ENCODE peak calls at places on chromosomes 7 and 10, in five cellular contexts. D, M, T, W and N are unnamed samples.

GRCh38 chr7:19107392-19108147 is 9.9 kb downstream of the TWIST1 start:
- DNase-seq in D (peak), M (peak), T (peak), W (no peak), N (no peak)

GRCh38 chr7:134798155-134798554 is 18.7 kb downstream of the CALD1 start:
- DNase-seq in D (no peak), M (peak), T (no peak), W (no peak), N (no peak)

GRCh38 chr7:144404911-144405310 is 1.4 kb upstream of the NOBOX start:
- DNase-seq in D (no peak), M (no peak), T (no peak), W (no peak), N (no peak)

GRCh38 chr10:44922021-44922420 is 10.9 kb downstream of the TMEM72 start:
- DNase-seq in D (no peak), M (no peak), T (no peak), W (no peak), N (no peak)

GRCh38 chr10:50536617-50537252 is 87.0 kb downstream of the SGMS1 start:
- DNase-seq in D (no peak), M (peak), T (peak), W (no peak), N (no peak)

GRCh38 chr7:40918701-40919271 is 784.0 kb downstream of the SUGCT start:
- DNase-seq in D (peak), M (peak), T (peak), W (no peak), N (no peak)

GRCh38 chr10:132714096-132714721 is 71.7 kb downstream of the NKX6-2 start:
- DNase-seq in D (no peak), M (no peak), T (no peak), W (no peak), N (no peak)

GRCh38 chr10:60968504-60968903 is 24.5 kb upstream of the RHOBTB1 start:
- DNase-seq in D (no peak), M (no peak), T (no peak), W (no peak), N (no peak)

GRCh38 chr7:53602817-53603418 is 567.5 kb downstream of the POM121L12 start:
- DNase-seq in D (peak), M (no peak), T (no peak), W (no peak), N (no peak)

GRCh38 chr10:87930929-87931835 is 67.8 kb downstream of the PTEN start:
- DNase-seq in D (no peak), M (no peak), T (no peak), W (no peak), N (peak)

GRCh38 chr10:11437391-11438241 is 173.8 kb downstream of the USP6NL start:
- DNase-seq in D (no peak), M (no peak), T (no peak), W (no peak), N (no peak)

GRCh38 chr7:25877802-25878789 is 273.9 kb upstream of the NFE2L3 start:
- DNase-seq in D (no peak), M (no peak), T (no peak), W (no peak), N (no peak)

GRCh38 chr7:145293793-145294153 is 457.9 kb upstream of the TPK1 start:
- DNase-seq in D (no peak), M (no peak), T (no peak), W (no peak), N (no peak)

GRCh38 chr10:79383974-79384606 is 36.8 kb downstream of the PPIF start:
- DNase-seq in D (no peak), M (no peak), T (no peak), W (no peak), N (no peak)

GRCh38 chr7:17498230-17498629 is 199.8 kb downstream of the AHR start:
- DNase-seq in D (no peak), M (no peak), T (no peak), W (no peak), N (no peak)

GRCh38 chr10:114437456-114438292 is 33.4 kb upstream of the AFAP1L2 start:
- DNase-seq in D (peak), M (no peak), T (peak), W (no peak), N (peak)
- TF ChIP-seq CTCF in D (peak), M (peak), T (peak), W (no peak), N (peak)

DNA sequence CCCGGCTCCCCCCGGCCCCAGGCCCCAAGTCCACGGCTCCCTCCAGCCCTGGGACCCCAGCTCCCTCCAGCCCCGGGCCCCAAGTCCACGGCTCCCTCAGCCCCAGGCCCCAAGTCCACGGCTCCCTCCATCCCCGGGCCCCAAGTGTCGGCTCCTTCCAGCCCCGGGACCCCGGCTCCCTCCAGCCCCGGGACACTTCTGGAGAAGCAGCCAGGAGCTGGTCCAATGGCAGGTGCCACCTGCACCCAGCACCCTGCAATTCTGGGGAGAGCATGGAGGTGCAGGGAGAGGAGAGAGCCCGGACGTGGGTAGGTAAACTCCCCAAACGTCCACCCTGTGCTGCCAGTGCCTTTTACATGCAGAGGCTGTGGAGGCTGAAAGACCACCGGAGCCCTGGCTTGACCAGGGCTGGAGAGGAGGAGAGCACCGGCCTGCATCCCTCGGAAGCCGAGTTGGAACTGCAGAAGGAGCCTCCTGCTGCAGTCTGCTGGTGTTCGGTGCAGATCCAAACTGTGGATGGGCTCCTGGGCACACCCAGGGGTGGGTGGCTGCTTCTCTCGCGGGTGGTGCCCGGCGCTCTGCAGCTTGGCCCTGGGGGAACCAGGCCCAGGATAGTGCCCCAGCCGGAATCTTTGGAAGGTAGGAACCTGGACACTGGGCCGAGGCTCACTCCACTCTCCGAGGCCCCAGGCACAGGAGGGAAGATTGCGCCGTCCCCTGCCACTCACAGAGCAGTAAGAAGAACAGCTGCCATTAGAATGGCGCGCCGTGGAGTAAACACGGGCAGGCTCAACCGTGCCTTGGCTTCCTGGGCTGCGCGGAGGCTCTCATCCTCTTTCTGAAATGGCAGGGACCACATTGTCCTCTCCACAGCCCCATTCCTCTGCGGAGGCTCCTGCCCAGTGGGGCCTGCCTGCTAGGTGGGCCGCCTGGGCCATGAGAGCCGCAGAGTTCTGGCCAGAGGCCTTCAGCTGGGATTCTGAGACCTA is 14.7 kb downstream of the SHH start:
- DNase-seq in D (no peak), M (no peak), T (no peak), W (no peak), N (no peak)
- TF ChIP-seq CTCF in D (peak), M (no peak), T (no peak), W (no peak), N (no peak)

GRCh38 chr7:1377111-1377909 is 82.0 kb downstream of the MICALL2 start:
- DNase-seq in D (no peak), M (no peak), T (no peak), W (no peak), N (no peak)
- TF ChIP-seq CTCF in D (no peak), M (no peak), T (no peak), W (no peak), N (no peak)

GRCh38 chr7:79175390-79175789 is 278.1 kb downstream of the MAGI2 start:
- DNase-seq in D (no peak), M (no peak), T (no peak), W (no peak), N (no peak)

GRCh38 chr7:79180533-79180932 is 272.9 kb downstream of the MAGI2 start:
- DNase-seq in D (no peak), M (no peak), T (no peak), W (no peak), N (no peak)

GRCh38 chr7:79182283-79182682 is 271.2 kb downstream of the MAGI2 start:
- DNase-seq in D (no peak), M (peak), T (peak), W (no peak), N (no peak)

GRCh38 chr7:79176859-79177477 is 276.5 kb downstream of the MAGI2 start:
- DNase-seq in D (peak), M (peak), T (peak), W (no peak), N (no peak)
- TF ChIP-seq CTCF in D (peak), M (peak), T (peak), W (no peak), N (peak)

GRCh38 chr10:71319800-71320392 is 837 bp downstream of the SLC29A3 start:
- DNase-seq in D (no peak), M (no peak), T (no peak), W (no peak), N (no peak)
- TF ChIP-seq CTCF in D (peak), M (no peak), T (no peak), W (no peak), N (no peak)

GRCh38 chr7:35721288-35721687 is 26.4 kb upstream of the HERPUD2 start:
- DNase-seq in D (no peak), M (no peak), T (no peak), W (no peak), N (no peak)
- TF ChIP-seq CTCF in D (no peak), M (no peak), T (no peak), W (no peak), N (no peak)

DNA sequence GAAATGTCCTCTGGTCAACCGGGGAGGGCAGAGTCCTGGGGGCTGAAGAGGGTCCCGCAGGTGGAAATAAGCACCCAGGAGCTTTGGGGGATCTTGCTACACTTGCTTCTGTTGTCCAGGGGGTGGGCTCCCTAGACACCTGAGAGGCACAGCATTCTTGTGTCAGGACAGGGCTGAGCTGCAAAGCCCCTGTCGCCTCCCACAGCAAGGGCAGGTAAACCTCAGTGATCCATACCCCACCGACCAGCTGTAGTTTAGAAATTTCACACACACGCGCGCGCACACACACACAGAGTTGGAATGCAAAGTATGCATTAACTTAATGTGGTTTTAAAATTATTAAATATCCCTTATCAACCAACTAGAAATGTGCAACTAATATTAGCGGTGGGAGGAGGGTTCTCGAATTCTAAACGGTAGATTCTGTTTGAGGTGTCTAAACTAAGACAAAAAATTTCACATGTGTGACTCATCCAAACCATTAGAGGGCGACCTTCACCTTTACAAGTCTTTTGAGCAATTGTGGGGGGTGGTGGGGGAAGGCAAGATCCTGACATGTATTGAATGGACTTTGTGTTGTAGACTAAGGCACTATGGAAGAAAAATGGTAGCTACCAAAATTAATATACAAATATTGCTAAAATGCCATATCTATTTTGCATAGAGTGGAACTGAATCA is 34.3 kb upstream of the PTF1A start:
- DNase-seq in D (peak), M (peak), T (peak), W (no peak), N (peak)
- TF ChIP-seq CTCF in D (no peak), M (peak), T (peak), W (no peak), N (peak)